ENCODE peak calls at places on chromosomes 1 and 21, in seven cellular contexts. N, H, G, D, C, U and Z are unnamed samples.
A peak's percentile ranks its signal among the peaks of the same experiment; 100 is the strongest.

GRCh38 chr21:44059710-44060109 is 47.5 kb upstream of the PWP2 start:
- DNase-seq in N (no peak), H (no peak), G (no peak), D (no peak), C (no peak), U (no peak), Z (no peak)

GRCh38 chr1:1429671-1430073 is 5.8 kb upstream of the VWA1 start:
- DNase-seq in N (peak; percentile 94), H (no peak), G (no peak), D (no peak), C (no peak), U (no peak), Z (peak; percentile 70)

GRCh38 chr21:43802713-43803313 is 13.4 kb downstream of the RRP1 start:
- DNase-seq in N (no peak), H (no peak), G (no peak), D (no peak), C (no peak), U (no peak), Z (no peak)

GRCh38 chr1:145962157-145963102 is 1.9 kb downstream of the ANKRD34A start:
- DNase-seq in N (no peak), H (peak; percentile 63), G (peak; percentile 49), D (peak; percentile 29), C (peak; percentile 47), U (no peak), Z (peak; percentile 66)

GRCh38 chr1:64265141-64265540 is 61.7 kb downstream of the UBE2U start:
- DNase-seq in N (no peak), H (no peak), G (no peak), D (no peak), C (no peak), U (no peak), Z (no peak)

GRCh38 chr1:2330511-2331199 is 60.7 kb downstream of the MORN1 start:
- DNase-seq in N (no peak), H (no peak), G (peak; percentile 79), D (no peak), C (no peak), U (no peak), Z (no peak)

GRCh38 chr1:206633708-206634121 is 1.6 kb upstream of the DYRK3 start:
- DNase-seq in N (no peak), H (no peak), G (no peak), D (no peak), C (no peak), U (peak; percentile 15), Z (no peak)

GRCh38 chr1:203390298-203390697 is 39.4 kb upstream of the FMOD start:
- DNase-seq in N (no peak), H (no peak), G (no peak), D (no peak), C (no peak), U (no peak), Z (no peak)

GRCh38 chr21:42238185-42238934 is 19.4 kb downstream of the ABCG1 start:
- DNase-seq in N (no peak), H (peak; percentile 42), G (no peak), D (no peak), C (peak; percentile 31), U (no peak), Z (no peak)

GRCh38 chr1:12095822-12096263 is 32.7 kb downstream of the TNFRSF8 start:
- DNase-seq in N (no peak), H (no peak), G (no peak), D (no peak), C (no peak), U (no peak), Z (peak; percentile 21)

GRCh38 chr21:14046401-14046800 is 164.4 kb downstream of the LIPI start:
- DNase-seq in N (no peak), H (no peak), G (no peak), D (no peak), C (no peak), U (no peak), Z (no peak)

GRCh38 chr1:198713081-198713480 is 74.2 kb downstream of the PTPRC start:
- DNase-seq in N (no peak), H (no peak), G (no peak), D (no peak), C (no peak), U (no peak), Z (no peak)

GRCh38 chr21:28298251-28298672 is 694.4 kb downstream of the LTN1 start:
- DNase-seq in N (no peak), H (no peak), G (no peak), D (no peak), C (no peak), U (no peak), Z (no peak)

GRCh38 chr1:113278371-113278770 is 111.9 kb upstream of the MAGI3 start:
- DNase-seq in N (no peak), H (no peak), G (no peak), D (no peak), C (no peak), U (no peak), Z (no peak)

GRCh38 chr1:151145158-151146071 is 1.0 kb downstream of the SEMA6C start:
- DNase-seq in N (no peak), H (peak; percentile 25), G (peak; percentile 44), D (no peak), C (peak; percentile 43), U (no peak), Z (peak; percentile 63)

GRCh38 chr21:44954281-44954771 is 14.5 kb downstream of the SLX9 start:
- DNase-seq in N (no peak), H (no peak), G (peak; percentile 16), D (no peak), C (no peak), U (no peak), Z (no peak)

GRCh38 chr1:50109647-50110075 is 941 bp downstream of the ELAVL4 start:
- DNase-seq in N (peak; percentile 72), H (no peak), G (no peak), D (peak; percentile 71), C (no peak), U (no peak), Z (peak; percentile 90)

GRCh38 chr1:205774277-205775014 is 836 bp downstream of the RAB29 start:
- DNase-seq in N (peak; percentile 69), H (peak; percentile 34), G (peak; percentile 28), D (no peak), C (peak; percentile 49), U (no peak), Z (peak; percentile 45)